ENCODE peak calls at places on chromosome 13, in five cellular contexts. One of them, this sample, is unnamed.

GRCh38 chr13:110108348-110109139 is 198.4 kb downstream of the COL4A1 start:
- DNase-seq in IMR-90: peak
- DNase-seq in mesenchymal stem cell: peak
- DNase-seq in mesendoderm: peak
- DNase-seq in H1: no peak
- DNase-seq in this sample: peak

GRCh38 chr13:79995334-79995733 is 345.6 kb downstream of the SPRY2 start:
- DNase-seq in IMR-90: peak
- DNase-seq in mesenchymal stem cell: peak
- DNase-seq in mesendoderm: peak
- DNase-seq in H1: no peak
- DNase-seq in this sample: no peak

GRCh38 chr13:26760835-26761582 is 423 bp upstream of the GPR12 start:
- DNase-seq in IMR-90: no peak
- DNase-seq in mesenchymal stem cell: no peak
- DNase-seq in mesendoderm: no peak
- DNase-seq in H1: no peak
- DNase-seq in this sample: no peak

GRCh38 chr13:92463134-92463533 is 763.5 kb upstream of the GPC6 start:
- DNase-seq in IMR-90: no peak
- DNase-seq in mesenchymal stem cell: no peak
- DNase-seq in mesendoderm: no peak
- DNase-seq in H1: no peak
- DNase-seq in this sample: no peak

GRCh38 chr13:29905845-29906244 is 55.4 kb upstream of the UBL3 start:
- DNase-seq in IMR-90: peak
- DNase-seq in mesenchymal stem cell: peak
- DNase-seq in mesendoderm: no peak
- DNase-seq in H1: no peak
- DNase-seq in this sample: no peak

GRCh38 chr13:111337206-111337605 is 16.8 kb downstream of the TEX29 start:
- DNase-seq in IMR-90: peak
- DNase-seq in mesenchymal stem cell: peak
- DNase-seq in mesendoderm: no peak
- DNase-seq in H1: no peak
- DNase-seq in this sample: no peak

GRCh38 chr13:112839347-112840105 is 129.5 kb upstream of the MCF2L start:
- DNase-seq in IMR-90: peak
- DNase-seq in mesenchymal stem cell: no peak
- DNase-seq in mesendoderm: no peak
- DNase-seq in H1: no peak
- DNase-seq in this sample: no peak

GRCh38 chr13:110424596-110425443 is 117.7 kb downstream of the COL4A2 start:
- DNase-seq in IMR-90: peak
- DNase-seq in mesenchymal stem cell: peak
- DNase-seq in mesendoderm: no peak
- DNase-seq in H1: no peak
- DNase-seq in this sample: no peak

DNA sequence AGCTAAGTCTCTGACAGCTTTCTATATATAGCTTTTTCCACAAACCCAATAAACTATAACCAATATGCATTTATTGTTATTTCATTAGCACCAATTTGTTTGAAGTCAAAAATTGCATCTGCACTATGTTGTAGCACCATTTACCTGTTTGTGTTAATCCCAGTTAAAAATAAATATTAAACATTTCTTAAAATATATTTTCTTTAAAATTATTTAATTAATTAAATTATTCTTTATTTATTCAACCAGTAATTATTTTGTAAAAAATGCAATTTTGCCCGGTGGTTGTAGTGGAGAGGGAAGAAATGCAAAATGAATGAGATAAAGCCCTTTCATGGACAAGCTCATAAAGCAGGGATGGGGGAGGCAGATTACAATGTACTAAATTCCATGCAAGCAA is 1257.9 kb downstream of the PCDH17 start:
- DNase-seq in IMR-90: no peak
- DNase-seq in mesenchymal stem cell: no peak
- DNase-seq in mesendoderm: no peak
- DNase-seq in H1: no peak
- DNase-seq in this sample: no peak
- H3K4me3 ChIP-seq in IMR-90: no peak
- H3K4me3 ChIP-seq in mesenchymal stem cell: no peak
- H3K4me3 ChIP-seq in mesendoderm: no peak
- H3K4me3 ChIP-seq in H1: no peak
- H3K4me3 ChIP-seq in this sample: no peak

GRCh38 chr13:108915634-108916497 is 286.5 kb downstream of the MYO16 start:
- DNase-seq in IMR-90: peak
- DNase-seq in mesenchymal stem cell: peak
- DNase-seq in mesendoderm: peak
- DNase-seq in H1: no peak
- DNase-seq in this sample: no peak
- H3K9ac ChIP-seq in IMR-90: no peak
- H3K9ac ChIP-seq in mesenchymal stem cell: peak
- H3K9ac ChIP-seq in mesendoderm: no peak
- H3K9ac ChIP-seq in H1: no peak
- H3K9ac ChIP-seq in this sample: no peak

DNA sequence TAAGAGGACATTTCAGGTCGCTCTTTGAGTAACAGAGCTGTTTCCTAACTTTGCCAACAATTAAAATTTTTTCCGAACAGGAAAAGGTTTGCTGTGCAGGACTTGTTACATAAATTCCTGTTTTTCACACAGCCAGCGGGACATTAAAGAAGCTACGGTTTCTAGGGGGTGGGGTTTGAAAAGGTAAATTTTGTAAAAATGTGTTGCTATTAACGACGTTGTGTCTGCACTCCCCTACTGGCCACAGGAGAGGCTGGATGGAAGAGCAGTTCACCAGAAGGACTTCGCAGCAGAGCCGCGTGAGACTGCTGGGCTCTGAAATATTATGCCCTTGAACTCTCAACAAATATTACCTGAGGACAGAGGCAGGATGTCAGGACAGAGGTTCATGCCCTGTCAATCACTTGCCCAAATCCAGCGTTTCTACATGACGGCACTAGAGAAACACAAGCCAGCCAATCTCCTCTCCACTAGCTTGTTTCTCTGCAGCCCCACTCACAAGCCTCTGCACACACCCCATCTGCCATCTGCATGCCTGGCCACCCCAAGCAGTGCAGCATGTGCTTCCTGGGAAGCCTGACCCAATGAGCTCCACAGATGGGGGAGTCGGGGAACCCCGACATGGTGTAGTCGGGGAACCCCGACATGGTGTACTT is 102.0 kb downstream of the FOXO1 start:
- DNase-seq in IMR-90: no peak
- DNase-seq in mesenchymal stem cell: no peak
- DNase-seq in mesendoderm: no peak
- DNase-seq in H1: no peak
- DNase-seq in this sample: no peak
- H3K4ac ChIP-seq in IMR-90: no peak
- H3K4ac ChIP-seq in mesenchymal stem cell: no peak
- H3K4ac ChIP-seq in mesendoderm: no peak
- H3K4ac ChIP-seq in H1: no peak
- H3K4ac ChIP-seq in this sample: no peak

DNA sequence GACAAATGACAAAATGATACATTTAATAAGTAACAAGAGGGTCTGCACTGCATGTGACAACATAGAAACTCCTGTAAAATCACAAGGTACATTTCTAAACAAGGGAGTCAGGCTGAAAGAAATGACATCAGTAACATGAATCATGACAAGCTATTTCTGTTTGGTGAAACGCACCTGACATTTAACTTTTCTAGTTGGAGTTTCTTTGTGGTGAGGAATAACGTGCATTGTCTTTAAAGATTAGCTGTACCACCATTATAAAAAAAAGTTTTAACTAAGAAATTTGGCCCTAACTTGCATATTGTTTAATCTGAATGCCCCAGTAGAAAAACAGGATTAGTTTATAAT is 418.3 kb downstream of the KLF12 start:
- DNase-seq in IMR-90: no peak
- DNase-seq in mesenchymal stem cell: no peak
- DNase-seq in mesendoderm: no peak
- DNase-seq in H1: no peak
- DNase-seq in this sample: no peak
- H3K4me3 ChIP-seq in IMR-90: no peak
- H3K4me3 ChIP-seq in mesenchymal stem cell: no peak
- H3K4me3 ChIP-seq in mesendoderm: no peak
- H3K4me3 ChIP-seq in H1: no peak
- H3K4me3 ChIP-seq in this sample: no peak

GRCh38 chr13:33284016-33284415 is 1.5 kb downstream of the STARD13 start:
- DNase-seq in IMR-90: peak
- DNase-seq in mesenchymal stem cell: no peak
- DNase-seq in mesendoderm: no peak
- DNase-seq in H1: no peak
- DNase-seq in this sample: no peak
- H3K9ac ChIP-seq in IMR-90: peak
- H3K9ac ChIP-seq in mesenchymal stem cell: peak
- H3K9ac ChIP-seq in mesendoderm: no peak
- H3K9ac ChIP-seq in H1: no peak
- H3K9ac ChIP-seq in this sample: no peak

DNA sequence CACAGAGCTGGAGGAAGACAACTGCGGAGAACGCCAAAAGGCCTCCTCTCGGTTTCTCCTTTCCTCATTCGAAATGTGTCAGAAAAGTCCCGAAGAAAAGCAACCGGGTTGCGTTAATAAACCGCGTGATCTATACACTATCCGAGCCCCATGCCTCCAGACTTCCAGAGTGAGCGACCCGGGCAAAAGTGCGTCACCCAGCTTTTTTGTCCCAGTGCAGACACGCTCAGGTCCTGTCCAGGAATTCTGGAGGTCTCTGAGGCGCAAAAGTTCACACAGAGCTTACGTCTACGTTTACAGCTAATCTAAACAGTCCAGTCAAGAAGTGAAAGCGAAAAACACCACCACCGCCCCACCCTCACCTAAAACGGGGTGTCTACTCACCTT is 368 bp downstream of the N4BP2L2 start:
- DNase-seq in IMR-90: peak
- DNase-seq in mesenchymal stem cell: peak
- DNase-seq in mesendoderm: no peak
- DNase-seq in H1: peak
- DNase-seq in this sample: no peak
- H3K4ac ChIP-seq in IMR-90: peak
- H3K4ac ChIP-seq in mesenchymal stem cell: peak
- H3K4ac ChIP-seq in mesendoderm: no peak
- H3K4ac ChIP-seq in H1: no peak
- H3K4ac ChIP-seq in this sample: no peak

GRCh38 chr13:25690582-25690981 is 318.8 kb downstream of the ATP8A2 start:
- DNase-seq in IMR-90: no peak
- DNase-seq in mesenchymal stem cell: no peak
- DNase-seq in mesendoderm: no peak
- DNase-seq in H1: no peak
- DNase-seq in this sample: no peak

GRCh38 chr13:25689539-25689938 is 317.8 kb downstream of the ATP8A2 start:
- DNase-seq in IMR-90: no peak
- DNase-seq in mesenchymal stem cell: no peak
- DNase-seq in mesendoderm: no peak
- DNase-seq in H1: no peak
- DNase-seq in this sample: no peak

GRCh38 chr13:25691654-25692053 is 319.9 kb downstream of the ATP8A2 start:
- DNase-seq in IMR-90: no peak
- DNase-seq in mesenchymal stem cell: no peak
- DNase-seq in mesendoderm: no peak
- DNase-seq in H1: no peak
- DNase-seq in this sample: no peak

GRCh38 chr13:25688524-25688923 is 316.8 kb downstream of the ATP8A2 start:
- DNase-seq in IMR-90: no peak
- DNase-seq in mesenchymal stem cell: no peak
- DNase-seq in mesendoderm: no peak
- DNase-seq in H1: no peak
- DNase-seq in this sample: no peak

GRCh38 chr13:25692156-25692555 is 320.4 kb downstream of the ATP8A2 start:
- DNase-seq in IMR-90: no peak
- DNase-seq in mesenchymal stem cell: no peak
- DNase-seq in mesendoderm: peak
- DNase-seq in H1: no peak
- DNase-seq in this sample: peak
- H3K4me3 ChIP-seq in IMR-90: no peak
- H3K4me3 ChIP-seq in mesenchymal stem cell: no peak
- H3K4me3 ChIP-seq in mesendoderm: no peak
- H3K4me3 ChIP-seq in H1: no peak
- H3K4me3 ChIP-seq in this sample: no peak

This sample was measured in neuronal stem cell.